ENCODE peak calls at places on chromosomes 7 and 10, in nine cellular contexts. One of them, this sample, is unnamed.

GRCh38 chr10:44398271-44398670 is 13.4 kb upstream of the CXCL12 start:
- DNase-seq in nephron progenitor cell: no peak
- DNase-seq in naive thymus-derived CD8-positive, alpha-beta T cell: no peak
- DNase-seq in EH: no peak
- DNase-seq in effector CD8-positive, alpha-beta T cell: no peak
- DNase-seq in NCI-H1105 treated with DMSO at 0.1 percent for 48 hours: no peak
- DNase-seq in anterior cingulate cortex: no peak
- DNase-seq in adipocyte: no peak
- DNase-seq in psoas muscle: no peak
- DNase-seq in this sample: peak; percentile 16

GRCh38 chr7:29627631-29628030 is 64.0 kb downstream of the PRR15 start:
- DNase-seq in nephron progenitor cell: no peak
- DNase-seq in naive thymus-derived CD8-positive, alpha-beta T cell: no peak
- DNase-seq in EH: no peak
- DNase-seq in effector CD8-positive, alpha-beta T cell: no peak
- DNase-seq in NCI-H1105 treated with DMSO at 0.1 percent for 48 hours: no peak
- DNase-seq in anterior cingulate cortex: no peak
- DNase-seq in adipocyte: peak; percentile 35
- DNase-seq in psoas muscle: no peak
- DNase-seq in this sample: no peak

GRCh38 chr10:26781797-26782196 is 79.0 kb downstream of the ABI1 start:
- DNase-seq in nephron progenitor cell: no peak
- DNase-seq in naive thymus-derived CD8-positive, alpha-beta T cell: no peak
- DNase-seq in EH: peak; percentile 55
- DNase-seq in effector CD8-positive, alpha-beta T cell: no peak
- DNase-seq in NCI-H1105 treated with DMSO at 0.1 percent for 48 hours: no peak
- DNase-seq in anterior cingulate cortex: no peak
- DNase-seq in adipocyte: peak; percentile 15
- DNase-seq in psoas muscle: no peak
- DNase-seq in this sample: no peak

GRCh38 chr7:94578615-94579014 is 69.0 kb downstream of the CASD1 start:
- DNase-seq in nephron progenitor cell: no peak
- DNase-seq in naive thymus-derived CD8-positive, alpha-beta T cell: no peak
- DNase-seq in EH: no peak
- DNase-seq in effector CD8-positive, alpha-beta T cell: no peak
- DNase-seq in NCI-H1105 treated with DMSO at 0.1 percent for 48 hours: no peak
- DNase-seq in anterior cingulate cortex: no peak
- DNase-seq in adipocyte: no peak
- DNase-seq in psoas muscle: no peak
- DNase-seq in this sample: no peak

GRCh38 chr10:47095211-47095610 is 184.0 kb downstream of the PTPN20 start:
- DNase-seq in nephron progenitor cell: no peak
- DNase-seq in naive thymus-derived CD8-positive, alpha-beta T cell: no peak
- DNase-seq in EH: no peak
- DNase-seq in effector CD8-positive, alpha-beta T cell: no peak
- DNase-seq in NCI-H1105 treated with DMSO at 0.1 percent for 48 hours: no peak
- DNase-seq in anterior cingulate cortex: no peak
- DNase-seq in adipocyte: no peak
- DNase-seq in psoas muscle: no peak
- DNase-seq in this sample: no peak

GRCh38 chr7:141974831-141975230 is 1.3 kb upstream of the TAS2R38 start:
- DNase-seq in nephron progenitor cell: peak; percentile 10
- DNase-seq in naive thymus-derived CD8-positive, alpha-beta T cell: no peak
- DNase-seq in EH: no peak
- DNase-seq in effector CD8-positive, alpha-beta T cell: no peak
- DNase-seq in NCI-H1105 treated with DMSO at 0.1 percent for 48 hours: peak; percentile 40
- DNase-seq in anterior cingulate cortex: no peak
- DNase-seq in adipocyte: peak; percentile 16
- DNase-seq in psoas muscle: no peak
- DNase-seq in this sample: no peak

GRCh38 chr7:128227246-128227645 is 13.8 kb upstream of the LEP start:
- DNase-seq in nephron progenitor cell: no peak
- DNase-seq in naive thymus-derived CD8-positive, alpha-beta T cell: no peak
- DNase-seq in EH: no peak
- DNase-seq in effector CD8-positive, alpha-beta T cell: no peak
- DNase-seq in NCI-H1105 treated with DMSO at 0.1 percent for 48 hours: no peak
- DNase-seq in anterior cingulate cortex: no peak
- DNase-seq in adipocyte: no peak
- DNase-seq in psoas muscle: no peak
- DNase-seq in this sample: no peak

GRCh38 chr7:142345817-142346216 is 88.0 kb upstream of the PRSS58 start:
- DNase-seq in nephron progenitor cell: no peak
- DNase-seq in naive thymus-derived CD8-positive, alpha-beta T cell: peak; percentile 31
- DNase-seq in EH: no peak
- DNase-seq in effector CD8-positive, alpha-beta T cell: no peak
- DNase-seq in NCI-H1105 treated with DMSO at 0.1 percent for 48 hours: no peak
- DNase-seq in anterior cingulate cortex: no peak
- DNase-seq in adipocyte: no peak
- DNase-seq in psoas muscle: no peak
- DNase-seq in this sample: no peak

GRCh38 chr10:19638173-19638872 is 177.9 kb upstream of the PLXDC2 start:
- DNase-seq in nephron progenitor cell: no peak
- DNase-seq in naive thymus-derived CD8-positive, alpha-beta T cell: no peak
- DNase-seq in EH: peak; percentile 95
- DNase-seq in effector CD8-positive, alpha-beta T cell: no peak
- DNase-seq in NCI-H1105 treated with DMSO at 0.1 percent for 48 hours: no peak
- DNase-seq in anterior cingulate cortex: no peak
- DNase-seq in adipocyte: peak; percentile 68
- DNase-seq in psoas muscle: no peak
- DNase-seq in this sample: no peak

GRCh38 chr7:141012044-141012685 is 2.6 kb downstream of the MRPS33 start:
- DNase-seq in nephron progenitor cell: peak; percentile 56
- DNase-seq in naive thymus-derived CD8-positive, alpha-beta T cell: peak; percentile 47
- DNase-seq in EH: peak; percentile 65
- DNase-seq in effector CD8-positive, alpha-beta T cell: peak; percentile 58
- DNase-seq in NCI-H1105 treated with DMSO at 0.1 percent for 48 hours: peak; percentile 66
- DNase-seq in anterior cingulate cortex: no peak
- DNase-seq in adipocyte: peak; percentile 80
- DNase-seq in psoas muscle: peak; percentile 43
- DNase-seq in this sample: peak; percentile 77

GRCh38 chr10:38054361-38054797 is 39.8 kb upstream of the ZNF37A start:
- DNase-seq in nephron progenitor cell: no peak
- DNase-seq in naive thymus-derived CD8-positive, alpha-beta T cell: no peak
- DNase-seq in EH: peak; percentile 82
- DNase-seq in effector CD8-positive, alpha-beta T cell: no peak
- DNase-seq in NCI-H1105 treated with DMSO at 0.1 percent for 48 hours: no peak
- DNase-seq in anterior cingulate cortex: no peak
- DNase-seq in adipocyte: peak; percentile 89
- DNase-seq in psoas muscle: no peak
- DNase-seq in this sample: no peak

GRCh38 chr7:28961972-28962371 is 3.8 kb upstream of the TRIL start:
- DNase-seq in nephron progenitor cell: no peak
- DNase-seq in naive thymus-derived CD8-positive, alpha-beta T cell: no peak
- DNase-seq in EH: no peak
- DNase-seq in effector CD8-positive, alpha-beta T cell: no peak
- DNase-seq in NCI-H1105 treated with DMSO at 0.1 percent for 48 hours: no peak
- DNase-seq in anterior cingulate cortex: no peak
- DNase-seq in adipocyte: no peak
- DNase-seq in psoas muscle: no peak
- DNase-seq in this sample: no peak

GRCh38 chr10:90929179-90929578 is 8.3 kb upstream of the ANKRD1 start:
- DNase-seq in nephron progenitor cell: no peak
- DNase-seq in naive thymus-derived CD8-positive, alpha-beta T cell: no peak
- DNase-seq in EH: no peak
- DNase-seq in effector CD8-positive, alpha-beta T cell: no peak
- DNase-seq in NCI-H1105 treated with DMSO at 0.1 percent for 48 hours: no peak
- DNase-seq in anterior cingulate cortex: no peak
- DNase-seq in adipocyte: no peak
- DNase-seq in psoas muscle: no peak
- DNase-seq in this sample: no peak

GRCh38 chr7:101722247-101722646 is 93.2 kb upstream of the MYL10 start:
- DNase-seq in nephron progenitor cell: no peak
- DNase-seq in naive thymus-derived CD8-positive, alpha-beta T cell: no peak
- DNase-seq in EH: no peak
- DNase-seq in effector CD8-positive, alpha-beta T cell: no peak
- DNase-seq in NCI-H1105 treated with DMSO at 0.1 percent for 48 hours: no peak
- DNase-seq in anterior cingulate cortex: no peak
- DNase-seq in adipocyte: no peak
- DNase-seq in psoas muscle: no peak
- DNase-seq in this sample: no peak

GRCh38 chr10:17084989-17085725 is 44.5 kb downstream of the CUBN start:
- DNase-seq in nephron progenitor cell: no peak
- DNase-seq in naive thymus-derived CD8-positive, alpha-beta T cell: no peak
- DNase-seq in EH: no peak
- DNase-seq in effector CD8-positive, alpha-beta T cell: no peak
- DNase-seq in NCI-H1105 treated with DMSO at 0.1 percent for 48 hours: no peak
- DNase-seq in anterior cingulate cortex: no peak
- DNase-seq in adipocyte: peak; percentile 63
- DNase-seq in psoas muscle: no peak
- DNase-seq in this sample: no peak

GRCh38 chr10:49387029-49387428 is 8.9 kb downstream of the DRGX start:
- DNase-seq in nephron progenitor cell: no peak
- DNase-seq in naive thymus-derived CD8-positive, alpha-beta T cell: no peak
- DNase-seq in EH: peak; percentile 92
- DNase-seq in effector CD8-positive, alpha-beta T cell: no peak
- DNase-seq in NCI-H1105 treated with DMSO at 0.1 percent for 48 hours: no peak
- DNase-seq in anterior cingulate cortex: no peak
- DNase-seq in adipocyte: peak; percentile 83
- DNase-seq in psoas muscle: no peak
- DNase-seq in this sample: no peak

GRCh38 chr7:1708640-1709249 is 38.7 kb downstream of the ELFN1 start:
- DNase-seq in nephron progenitor cell: no peak
- DNase-seq in naive thymus-derived CD8-positive, alpha-beta T cell: no peak
- DNase-seq in EH: no peak
- DNase-seq in effector CD8-positive, alpha-beta T cell: no peak
- DNase-seq in NCI-H1105 treated with DMSO at 0.1 percent for 48 hours: no peak
- DNase-seq in anterior cingulate cortex: no peak
- DNase-seq in adipocyte: no peak
- DNase-seq in psoas muscle: no peak
- DNase-seq in this sample: no peak

This sample was measured in retina.